ENCODE peak calls at places on chromosome 5, in eight cellular contexts. B is H1, A is stomach, D is K562, V is suprapubic skin, T is sigmoid colon, O is transverse colon, J is SK-N-SH. F is an unnamed sample.

GRCh38 chr5:14945021-14945420 is 73.4 kb upstream of the ANKH start:
- DNase-seq in B (no peak), A (no peak), D (no peak), V (no peak), T (no peak), O (no peak), J (no peak), F (no peak)

GRCh38 chr5:177531209-177531940 is 14.6 kb upstream of the DDX41 start:
- DNase-seq in B (no peak), A (no peak), D (no peak), V (peak), T (peak), O (no peak), J (no peak), F (no peak)

GRCh38 chr5:86526811-86527348 is 90.9 kb upstream of the COX7C start:
- DNase-seq in B (no peak), A (no peak), D (peak), V (no peak), T (no peak), O (no peak), J (no peak), F (no peak)

GRCh38 chr5:142697356-142697807 is 11.5 kb upstream of the FGF1 start:
- DNase-seq in B (no peak), A (no peak), D (no peak), V (no peak), T (peak), O (no peak), J (no peak), F (no peak)

GRCh38 chr5:89128930-89129625 is 246.1 kb upstream of the MEF2C start:
- DNase-seq in B (no peak), A (no peak), D (peak), V (no peak), T (no peak), O (no peak), J (peak), F (no peak)

GRCh38 chr5:52947851-52948250 is 41.3 kb upstream of the ITGA2 start:
- DNase-seq in B (no peak), A (no peak), D (no peak), V (no peak), T (no peak), O (no peak), J (no peak), F (no peak)

GRCh38 chr5:55226027-55226933 is 835 bp downstream of the MCIDAS start:
- DNase-seq in B (peak), A (peak), D (peak), V (no peak), T (no peak), O (peak), J (peak), F (peak)

GRCh38 chr5:174901336-174901735 is 177.0 kb downstream of the MSX2 start:
- DNase-seq in B (no peak), A (no peak), D (no peak), V (no peak), T (no peak), O (no peak), J (no peak), F (peak)

GRCh38 chr5:89728750-89729149 is 680.8 kb downstream of the CETN3 start:
- DNase-seq in B (no peak), A (no peak), D (no peak), V (no peak), T (peak), O (no peak), J (no peak), F (no peak)

GRCh38 chr5:140925806-140926205 is 293 bp upstream of the PCDHAC1 start:
- DNase-seq in B (no peak), A (no peak), D (no peak), V (no peak), T (no peak), O (no peak), J (no peak), F (no peak)

GRCh38 chr5:59596586-59597348 is 296.8 kb downstream of the PDE4D start:
- DNase-seq in B (no peak), A (no peak), D (no peak), V (no peak), T (no peak), O (no peak), J (no peak), F (no peak)

GRCh38 chr5:87231037-87231808 is 36.5 kb upstream of the RASA1 start:
- DNase-seq in B (no peak), A (no peak), D (no peak), V (no peak), T (no peak), O (no peak), J (no peak), F (no peak)

GRCh38 chr5:139038618-139039305 is 159.4 kb downstream of the SIL1 start:
- DNase-seq in B (peak), A (no peak), D (no peak), V (no peak), T (no peak), O (no peak), J (no peak), F (no peak)
- TF ChIP-seq CTCF in B (peak), A (no peak), D (peak), V (peak), T (no peak), O (no peak), J (no peak), F (no peak)

GRCh38 chr5:71620630-71621029 is 33.5 kb downstream of the MCCC2 start:
- DNase-seq in B (no peak), A (no peak), D (no peak), V (no peak), T (no peak), O (no peak), J (no peak), F (no peak)

GRCh38 chr5:71621268-71621667 is 34.1 kb downstream of the MCCC2 start:
- DNase-seq in B (no peak), A (no peak), D (no peak), V (no peak), T (no peak), O (no peak), J (no peak), F (no peak)

DNA sequence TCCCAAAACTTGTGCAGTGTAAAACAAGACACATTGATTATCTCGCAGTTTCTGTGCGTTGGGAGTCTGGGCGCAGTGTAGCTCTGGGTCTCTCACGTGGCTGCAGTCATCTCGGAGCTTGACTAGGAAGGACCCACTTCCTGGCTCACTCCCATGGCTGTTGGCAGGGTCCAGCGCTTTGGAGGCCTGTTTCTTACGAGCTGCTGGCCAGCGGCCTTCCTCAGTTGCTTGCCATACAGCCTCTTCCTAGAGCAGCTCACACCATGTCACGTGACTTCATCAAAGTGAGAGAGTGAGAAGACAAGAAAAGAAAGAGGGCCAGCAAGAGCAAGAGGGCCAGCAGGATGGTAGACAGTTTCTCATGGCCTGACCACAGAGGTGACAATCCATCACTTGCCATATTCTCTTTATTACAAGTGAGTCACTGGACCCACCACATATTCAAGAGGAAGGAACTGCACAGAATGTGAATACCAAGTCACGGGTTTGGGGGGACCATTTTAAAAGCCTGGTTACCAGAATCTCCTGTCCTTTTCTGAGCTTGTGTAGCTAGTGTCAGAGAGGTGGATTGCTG is 36.2 kb downstream of the MCCC2 start:
- DNase-seq in B (no peak), A (no peak), D (no peak), V (no peak), T (no peak), O (no peak), J (no peak), F (no peak)
- TF ChIP-seq EP300 in B (no peak), A (no peak), D (no peak), V (no peak), T (no peak), O (no peak), J (no peak), F (no peak)

GRCh38 chr5:127912411-127912810 is 171.2 kb upstream of the SLC12A2 start:
- DNase-seq in B (no peak), A (no peak), D (no peak), V (no peak), T (no peak), O (no peak), J (no peak), F (no peak)

GRCh38 chr5:127909078-127909477 is 174.5 kb upstream of the SLC12A2 start:
- DNase-seq in B (no peak), A (no peak), D (peak), V (no peak), T (no peak), O (no peak), J (peak), F (peak)

GRCh38 chr5:127909821-127910220 is 173.7 kb upstream of the SLC12A2 start:
- DNase-seq in B (no peak), A (no peak), D (no peak), V (no peak), T (no peak), O (no peak), J (no peak), F (no peak)

GRCh38 chr5:127911619-127912018 is 171.9 kb upstream of the SLC12A2 start:
- DNase-seq in B (no peak), A (no peak), D (no peak), V (no peak), T (no peak), O (no peak), J (no peak), F (no peak)

DNA sequence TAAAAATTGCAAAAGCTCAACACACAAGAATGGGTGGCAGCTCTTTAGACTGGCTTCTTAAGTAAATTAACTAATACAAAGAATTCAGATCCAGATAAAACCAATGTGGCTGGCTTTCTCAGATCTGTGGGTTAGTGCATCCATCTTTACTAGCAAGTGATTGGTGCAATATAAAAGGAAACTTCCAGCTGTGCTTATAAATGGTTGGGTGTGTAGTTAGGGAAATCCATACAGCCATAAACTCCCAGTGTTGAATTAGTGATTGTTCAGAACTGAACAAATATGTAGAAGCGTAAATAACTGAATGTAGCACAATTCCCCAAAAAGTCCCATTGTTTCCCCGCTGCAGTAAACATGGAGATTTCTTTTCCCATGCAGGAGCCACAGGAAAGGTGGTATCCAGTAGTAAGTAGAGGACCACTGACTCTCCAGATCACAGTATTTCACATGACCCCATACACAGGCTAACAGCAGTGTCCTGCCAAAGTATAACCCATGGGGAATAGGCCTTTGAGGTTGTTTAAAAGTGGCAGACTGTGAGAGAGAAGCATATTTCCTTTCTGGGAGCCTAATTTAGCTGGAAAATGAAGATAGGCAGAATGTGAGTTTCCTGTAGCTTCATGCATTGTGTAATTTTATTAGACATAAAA is 173.1 kb upstream of the SLC12A2 start:
- DNase-seq in B (no peak), A (no peak), D (no peak), V (no peak), T (no peak), O (no peak), J (no peak), F (no peak)
- TF ChIP-seq POLR2AphosphoS5 in B (no peak), A (no peak), D (no peak), V (no peak), T (no peak), O (no peak), J (no peak), F (no peak)

GRCh38 chr5:132227485-132228240 is at the start of gene P4HA2:
- DNase-seq in B (peak), A (peak), D (peak), V (peak), T (peak), O (peak), J (peak), F (peak)
- TF ChIP-seq CTCF in B (no peak), A (no peak), D (peak), V (peak), T (no peak), O (peak), J (no peak), F (peak)

GRCh38 chr5:150257424-150257823 is 32.1 kb downstream of the CAMK2A start:
- DNase-seq in B (no peak), A (no peak), D (no peak), V (no peak), T (no peak), O (no peak), J (no peak), F (no peak)

GRCh38 chr5:150253416-150254208 is 36.0 kb downstream of the CAMK2A start:
- DNase-seq in B (no peak), A (no peak), D (no peak), V (no peak), T (no peak), O (no peak), J (no peak), F (no peak)

GRCh38 chr5:150256416-150257064 is 33.0 kb downstream of the CAMK2A start:
- DNase-seq in B (peak), A (no peak), D (peak), V (no peak), T (no peak), O (no peak), J (peak), F (no peak)

GRCh38 chr5:150254363-150255154 is 35.0 kb downstream of the CAMK2A start:
- DNase-seq in B (no peak), A (no peak), D (no peak), V (no peak), T (no peak), O (no peak), J (no peak), F (no peak)

GRCh38 chr5:150255659-150256415 is 33.7 kb downstream of the CAMK2A start:
- DNase-seq in B (no peak), A (no peak), D (no peak), V (no peak), T (no peak), O (no peak), J (peak), F (no peak)
- TF ChIP-seq EP300 in B (no peak), A (no peak), D (no peak), V (no peak), T (no peak), O (no peak), J (no peak), F (no peak)

GRCh38 chr5:40755093-40755406 is 711 bp downstream of the TTC33 start:
- DNase-seq in B (no peak), A (peak), D (peak), V (no peak), T (peak), O (peak), J (peak), F (no peak)
- TF ChIP-seq POLR2AphosphoS5 in B (no peak), A (peak), D (no peak), V (no peak), T (peak), O (peak), J (no peak), F (peak)

GRCh38 chr5:11497651-11498050 is 406.6 kb downstream of the CTNND2 start:
- DNase-seq in B (no peak), A (no peak), D (no peak), V (no peak), T (no peak), O (no peak), J (no peak), F (no peak)

GRCh38 chr5:11496127-11496719 is 408.0 kb downstream of the CTNND2 start:
- DNase-seq in B (no peak), A (no peak), D (no peak), V (no peak), T (no peak), O (no peak), J (no peak), F (peak)

GRCh38 chr5:11491658-11492057 is 412.6 kb downstream of the CTNND2 start:
- DNase-seq in B (no peak), A (no peak), D (no peak), V (no peak), T (no peak), O (no peak), J (no peak), F (no peak)

DNA sequence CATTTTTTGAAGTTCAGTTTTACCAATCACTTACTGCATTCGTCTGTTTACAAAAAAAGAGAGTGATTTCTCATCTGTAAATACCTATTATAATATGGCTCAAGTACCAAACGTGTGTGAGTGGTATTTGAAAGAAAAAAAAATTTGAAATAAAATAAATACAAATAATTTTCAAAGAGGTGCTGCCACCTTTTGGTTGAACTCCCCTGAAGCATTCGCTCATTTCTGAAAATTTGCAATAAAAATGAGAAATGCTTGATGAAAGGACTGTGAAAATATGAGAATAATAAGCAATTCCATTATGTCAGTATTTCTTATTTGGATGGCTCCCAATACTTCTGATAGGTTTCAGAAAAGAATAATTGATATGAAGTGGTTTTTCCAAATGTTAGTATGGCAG is 409.9 kb downstream of the CTNND2 start:
- DNase-seq in B (no peak), A (no peak), D (no peak), V (no peak), T (no peak), O (no peak), J (no peak), F (no peak)
- TF ChIP-seq CTCF in B (no peak), A (no peak), D (no peak), V (no peak), T (no peak), O (no peak), J (peak), F (no peak)

GRCh38 chr5:66596791-66597757 is 881 bp downstream of the MAST4 start:
- DNase-seq in B (peak), A (peak), D (no peak), V (no peak), T (no peak), O (peak), J (peak), F (peak)
- TF ChIP-seq EP300 in B (no peak), A (no peak), D (no peak), V (no peak), T (no peak), O (no peak), J (no peak), F (no peak)